ENCODE peak calls at places on chromosomes 2 and 18, in ten cellular contexts. One of them, this sample, is unnamed.

GRCh38 chr2:26721267-26722032 is 28.9 kb downstream of the KCNK3 start:
- DNase-seq in vagina: no peak
- DNase-seq in right lobe of liver: peak; percentile 86
- DNase-seq in suprapubic skin: no peak
- DNase-seq in A549: peak; percentile 80
- DNase-seq in body of pancreas: peak; percentile 87
- DNase-seq in NB4: no peak
- DNase-seq in uterus: no peak
- DNase-seq in transverse colon: peak; percentile 37
- DNase-seq in HepG2: peak; percentile 70
- DNase-seq in this sample: no peak

GRCh38 chr18:52348209-52348608 is 8.2 kb downstream of the DCC start:
- DNase-seq in right lobe of liver: no peak
- DNase-seq in body of pancreas: no peak
- DNase-seq in suprapubic skin: no peak
- DNase-seq in uterus: no peak
- DNase-seq in A549: no peak
- DNase-seq in vagina: no peak
- DNase-seq in HepG2: peak; percentile 28
- DNase-seq in transverse colon: no peak
- DNase-seq in NB4: peak; percentile 36
- DNase-seq in this sample: no peak

GRCh38 chr2:218271487-218271797 is 1.1 kb downstream of the PNKD start:
- DNase-seq in body of pancreas: no peak
- DNase-seq in uterus: no peak
- DNase-seq in suprapubic skin: no peak
- DNase-seq in right lobe of liver: no peak
- DNase-seq in transverse colon: peak; percentile 62
- DNase-seq in A549: no peak
- DNase-seq in vagina: no peak
- DNase-seq in HepG2: no peak
- DNase-seq in NB4: no peak
- DNase-seq in this sample: no peak

GRCh38 chr2:188598551-188598950 is 306.9 kb downstream of the GULP1 start:
- DNase-seq in transverse colon: no peak
- DNase-seq in suprapubic skin: no peak
- DNase-seq in body of pancreas: peak; percentile 53
- DNase-seq in uterus: peak; percentile 31
- DNase-seq in NB4: no peak
- DNase-seq in A549: no peak
- DNase-seq in HepG2: peak; percentile 51
- DNase-seq in right lobe of liver: peak; percentile 59
- DNase-seq in vagina: no peak
- DNase-seq in this sample: peak; percentile 79

GRCh38 chr2:27790796-27791195 is 19.3 kb downstream of the MRPL33 start:
- DNase-seq in A549: no peak
- DNase-seq in suprapubic skin: no peak
- DNase-seq in HepG2: no peak
- DNase-seq in body of pancreas: no peak
- DNase-seq in vagina: no peak
- DNase-seq in NB4: no peak
- DNase-seq in uterus: no peak
- DNase-seq in right lobe of liver: no peak
- DNase-seq in transverse colon: no peak
- DNase-seq in this sample: no peak

GRCh38 chr2:19955544-19956422 is 34.1 kb downstream of the WDR35 start:
- DNase-seq in transverse colon: peak; percentile 44
- DNase-seq in body of pancreas: peak; percentile 59
- DNase-seq in A549: peak; percentile 78
- DNase-seq in NB4: peak; percentile 74
- DNase-seq in suprapubic skin: no peak
- DNase-seq in vagina: no peak
- DNase-seq in HepG2: peak; percentile 79
- DNase-seq in uterus: peak; percentile 29
- DNase-seq in right lobe of liver: peak; percentile 59
- DNase-seq in this sample: peak; percentile 80

GRCh38 chr2:209005371-209005770 is 418.5 kb upstream of the MAP2 start:
- DNase-seq in A549: no peak
- DNase-seq in right lobe of liver: no peak
- DNase-seq in transverse colon: no peak
- DNase-seq in suprapubic skin: no peak
- DNase-seq in uterus: no peak
- DNase-seq in HepG2: no peak
- DNase-seq in body of pancreas: no peak
- DNase-seq in NB4: no peak
- DNase-seq in vagina: no peak
- DNase-seq in this sample: no peak

GRCh38 chr2:182542501-182543258 is 115.8 kb upstream of the PDE1A start:
- DNase-seq in NB4: no peak
- DNase-seq in suprapubic skin: no peak
- DNase-seq in A549: no peak
- DNase-seq in HepG2: no peak
- DNase-seq in transverse colon: no peak
- DNase-seq in body of pancreas: no peak
- DNase-seq in right lobe of liver: no peak
- DNase-seq in uterus: no peak
- DNase-seq in vagina: no peak
- DNase-seq in this sample: peak; percentile 78

GRCh38 chr2:141526760-141527159 is 604.1 kb downstream of the LRP1B start:
- DNase-seq in right lobe of liver: no peak
- DNase-seq in body of pancreas: no peak
- DNase-seq in transverse colon: no peak
- DNase-seq in HepG2: no peak
- DNase-seq in vagina: no peak
- DNase-seq in suprapubic skin: no peak
- DNase-seq in NB4: no peak
- DNase-seq in A549: no peak
- DNase-seq in uterus: no peak
- DNase-seq in this sample: no peak

GRCh38 chr2:235541016-235541415 is 47.2 kb downstream of the AGAP1 start:
- DNase-seq in right lobe of liver: no peak
- DNase-seq in uterus: no peak
- DNase-seq in body of pancreas: no peak
- DNase-seq in transverse colon: peak; percentile 26
- DNase-seq in A549: no peak
- DNase-seq in HepG2: peak; percentile 35
- DNase-seq in vagina: no peak
- DNase-seq in NB4: no peak
- DNase-seq in suprapubic skin: no peak
- DNase-seq in this sample: no peak

GRCh38 chr2:179842498-179843153 is 18.8 kb downstream of the ZNF385B start:
- DNase-seq in A549: no peak
- DNase-seq in body of pancreas: no peak
- DNase-seq in NB4: peak; percentile 49
- DNase-seq in right lobe of liver: no peak
- DNase-seq in transverse colon: no peak
- DNase-seq in vagina: no peak
- DNase-seq in HepG2: peak; percentile 48
- DNase-seq in uterus: no peak
- DNase-seq in suprapubic skin: no peak
- DNase-seq in this sample: peak; percentile 11
- TF ChIP-seq CTCF in A549: peak; percentile 17
- TF ChIP-seq CTCF in body of pancreas: peak; percentile 18
- TF ChIP-seq CTCF in NB4: peak; percentile 50
- TF ChIP-seq CTCF in right lobe of liver: peak; percentile 42
- TF ChIP-seq CTCF in transverse colon: peak; percentile 9
- TF ChIP-seq CTCF in vagina: no peak
- TF ChIP-seq CTCF in HepG2: peak; percentile 74
- TF ChIP-seq CTCF in uterus: no peak
- TF ChIP-seq CTCF in suprapubic skin: no peak
- TF ChIP-seq CTCF in this sample: peak; percentile 23

DNA sequence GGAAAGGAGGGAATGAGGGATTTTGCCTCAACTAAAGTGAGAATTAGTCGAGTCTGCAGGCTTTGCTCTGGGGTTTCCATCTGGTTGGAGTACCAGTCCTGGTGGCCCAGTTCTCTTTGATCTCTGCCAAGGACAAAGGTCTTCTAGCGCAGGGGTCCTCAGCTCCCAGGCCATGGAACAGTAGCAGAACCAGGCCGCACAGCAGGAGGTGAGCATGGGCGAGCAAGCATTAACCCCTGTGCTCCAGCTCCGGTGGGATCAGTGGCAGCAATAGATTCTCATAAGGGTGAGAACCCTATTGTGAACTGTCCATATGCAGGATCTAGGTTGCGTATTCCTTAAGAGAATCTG is 23.9 kb downstream of the MTHFD2 start:
- DNase-seq in NB4: peak; percentile 18
- DNase-seq in uterus: no peak
- DNase-seq in transverse colon: no peak
- DNase-seq in vagina: no peak
- DNase-seq in suprapubic skin: no peak
- DNase-seq in A549: no peak
- DNase-seq in right lobe of liver: no peak
- DNase-seq in HepG2: no peak
- DNase-seq in body of pancreas: no peak
- DNase-seq in this sample: no peak
- TF ChIP-seq POLR2A in NB4: peak; percentile 15
- TF ChIP-seq POLR2A in uterus: no peak
- TF ChIP-seq POLR2A in transverse colon: no peak
- TF ChIP-seq POLR2A in vagina: no peak
- TF ChIP-seq POLR2A in suprapubic skin: no peak
- TF ChIP-seq POLR2A in A549: no peak
- TF ChIP-seq POLR2A in right lobe of liver: no peak
- TF ChIP-seq POLR2A in HepG2: peak; percentile 30
- TF ChIP-seq POLR2A in body of pancreas: no peak
- TF ChIP-seq POLR2A in this sample: no peak

GRCh38 chr2:24970483-24971299 is 1.1 kb downstream of the DNAJC27 start:
- DNase-seq in vagina: no peak
- DNase-seq in body of pancreas: no peak
- DNase-seq in NB4: peak; percentile 28
- DNase-seq in HepG2: peak; percentile 18
- DNase-seq in transverse colon: no peak
- DNase-seq in right lobe of liver: no peak
- DNase-seq in uterus: no peak
- DNase-seq in A549: no peak
- DNase-seq in suprapubic skin: no peak
- DNase-seq in this sample: peak; percentile 57

GRCh38 chr2:24969784-24970183 is 2.0 kb downstream of the DNAJC27 start:
- DNase-seq in transverse colon: no peak
- DNase-seq in uterus: no peak
- DNase-seq in HepG2: no peak
- DNase-seq in right lobe of liver: no peak
- DNase-seq in suprapubic skin: no peak
- DNase-seq in body of pancreas: no peak
- DNase-seq in vagina: no peak
- DNase-seq in NB4: no peak
- DNase-seq in A549: no peak
- DNase-seq in this sample: no peak

GRCh38 chr2:24971300-24971549 is 530 bp downstream of the DNAJC27 start:
- DNase-seq in right lobe of liver: no peak
- DNase-seq in body of pancreas: no peak
- DNase-seq in uterus: no peak
- DNase-seq in NB4: peak; percentile 51
- DNase-seq in transverse colon: no peak
- DNase-seq in A549: peak; percentile 32
- DNase-seq in suprapubic skin: no peak
- DNase-seq in HepG2: no peak
- DNase-seq in vagina: no peak
- DNase-seq in this sample: no peak

GRCh38 chr2:24972315-24972958 is 682 bp upstream of the DNAJC27 start:
- DNase-seq in vagina: peak; percentile 88
- DNase-seq in uterus: peak; percentile 33
- DNase-seq in suprapubic skin: no peak
- DNase-seq in NB4: peak; percentile 70
- DNase-seq in body of pancreas: peak; percentile 48
- DNase-seq in right lobe of liver: peak; percentile 59
- DNase-seq in A549: peak; percentile 46
- DNase-seq in HepG2: peak; percentile 30
- DNase-seq in transverse colon: peak; percentile 42
- DNase-seq in this sample: peak; percentile 74

GRCh38 chr2:24971550-24972314 is at the start of gene DNAJC27:
- DNase-seq in HepG2: peak; percentile 95
- DNase-seq in vagina: peak; percentile 99
- DNase-seq in right lobe of liver: peak; percentile 98
- DNase-seq in uterus: peak; percentile 99
- DNase-seq in transverse colon: peak; percentile 98
- DNase-seq in NB4: peak; percentile 99
- DNase-seq in A549: peak; percentile 99
- DNase-seq in suprapubic skin: peak; percentile 99
- DNase-seq in body of pancreas: peak; percentile 98
- DNase-seq in this sample: peak; percentile 99
- TF ChIP-seq CTCF in HepG2: peak; percentile 20
- TF ChIP-seq CTCF in vagina: no peak
- TF ChIP-seq CTCF in right lobe of liver: no peak
- TF ChIP-seq CTCF in uterus: no peak
- TF ChIP-seq CTCF in transverse colon: no peak
- TF ChIP-seq CTCF in NB4: no peak
- TF ChIP-seq CTCF in A549: no peak
- TF ChIP-seq CTCF in suprapubic skin: no peak
- TF ChIP-seq CTCF in body of pancreas: peak; percentile 17
- TF ChIP-seq CTCF in this sample: peak; percentile 2

GRCh38 chr2:118091140-118091478 is 2.8 kb downstream of the INSIG2 start:
- DNase-seq in transverse colon: no peak
- DNase-seq in suprapubic skin: no peak
- DNase-seq in A549: no peak
- DNase-seq in vagina: no peak
- DNase-seq in right lobe of liver: no peak
- DNase-seq in HepG2: peak; percentile 13
- DNase-seq in NB4: no peak
- DNase-seq in body of pancreas: no peak
- DNase-seq in uterus: no peak
- DNase-seq in this sample: no peak

GRCh38 chr2:118089015-118089800 is 937 bp downstream of the INSIG2 start:
- DNase-seq in body of pancreas: peak; percentile 49
- DNase-seq in suprapubic skin: no peak
- DNase-seq in vagina: no peak
- DNase-seq in NB4: peak; percentile 51
- DNase-seq in A549: peak; percentile 13
- DNase-seq in right lobe of liver: peak; percentile 61
- DNase-seq in transverse colon: peak; percentile 31
- DNase-seq in HepG2: peak; percentile 89
- DNase-seq in uterus: peak; percentile 19
- DNase-seq in this sample: peak; percentile 80

GRCh38 chr2:118090387-118091139 is 2.3 kb downstream of the INSIG2 start:
- DNase-seq in suprapubic skin: no peak
- DNase-seq in HepG2: peak; percentile 41
- DNase-seq in vagina: no peak
- DNase-seq in NB4: no peak
- DNase-seq in uterus: no peak
- DNase-seq in A549: no peak
- DNase-seq in transverse colon: no peak
- DNase-seq in right lobe of liver: no peak
- DNase-seq in body of pancreas: no peak
- DNase-seq in this sample: peak; percentile 27

GRCh38 chr2:118086024-118086633 is 2.1 kb upstream of the INSIG2 start:
- DNase-seq in right lobe of liver: no peak
- DNase-seq in NB4: no peak
- DNase-seq in uterus: no peak
- DNase-seq in A549: no peak
- DNase-seq in vagina: no peak
- DNase-seq in body of pancreas: no peak
- DNase-seq in HepG2: peak; percentile 90
- DNase-seq in suprapubic skin: no peak
- DNase-seq in transverse colon: no peak
- DNase-seq in this sample: no peak

GRCh38 chr2:118088051-118089014 is at the start of gene INSIG2:
- DNase-seq in body of pancreas: peak; percentile 96
- DNase-seq in A549: peak; percentile 88
- DNase-seq in NB4: peak; percentile 99
- DNase-seq in uterus: peak; percentile 92
- DNase-seq in HepG2: peak; percentile 99
- DNase-seq in right lobe of liver: peak; percentile 98
- DNase-seq in transverse colon: peak; percentile 96
- DNase-seq in vagina: peak; percentile 90
- DNase-seq in suprapubic skin: peak; percentile 95
- DNase-seq in this sample: peak; percentile 89
- TF ChIP-seq POLR2A in body of pancreas: peak; percentile 60
- TF ChIP-seq POLR2A in A549: peak; percentile 67
- TF ChIP-seq POLR2A in NB4: peak; percentile 42
- TF ChIP-seq POLR2A in uterus: no peak
- TF ChIP-seq POLR2A in HepG2: peak; percentile 94
- TF ChIP-seq POLR2A in right lobe of liver: peak; percentile 84
- TF ChIP-seq POLR2A in transverse colon: peak; percentile 74
- TF ChIP-seq POLR2A in vagina: peak; percentile 18
- TF ChIP-seq POLR2A in suprapubic skin: no peak
- TF ChIP-seq POLR2A in this sample: peak; percentile 40

This sample was measured in endothelial cell of umbilical vein.